ENCODE peak calls at places on chromosome 4, in nine cellular contexts. I is uterus; H is ovary; Y is IMR-90; L is breast epithelium; Q is CD8-positive, alpha-beta T cell; E is MM.1S; J is upper lobe of right lung; G is lung. F is an unnamed sample.

GRCh38 chr4:68368566-68369473 is 18.9 kb upstream of the YTHDC1 start:
- DNase-seq in I (no peak), H (no peak), Y (peak; percentile 69), L (no peak), Q (no peak), E (no peak), J (no peak), G (no peak), F (no peak)

GRCh38 chr4:26073886-26074560 is 160.0 kb downstream of the SMIM20 start:
- DNase-seq in I (no peak), H (no peak), Y (no peak), L (no peak), Q (no peak), E (no peak), J (no peak), G (no peak), F (no peak)

GRCh38 chr4:133565379-133565778 is 416.3 kb downstream of the PCDH10 start:
- DNase-seq in I (no peak), H (no peak), Y (peak; percentile 7), L (no peak), Q (no peak), E (no peak), J (no peak), G (no peak), F (no peak)

GRCh38 chr4:71692963-71693362 is 90.9 kb downstream of the GC start:
- DNase-seq in I (no peak), H (no peak), Y (no peak), L (no peak), Q (no peak), E (no peak), J (no peak), G (no peak), F (no peak)

GRCh38 chr4:88097781-88098180 is 60.7 kb downstream of the ABCG2 start:
- DNase-seq in I (no peak), H (no peak), Y (peak; percentile 26), L (no peak), Q (no peak), E (no peak), J (no peak), G (no peak), F (no peak)

GRCh38 chr4:98261291-98262271 is at the start of gene RAP1GDS1:
- DNase-seq in I (peak; percentile 38), H (peak; percentile 54), Y (peak; percentile 71), L (peak; percentile 51), Q (no peak), E (peak; percentile 31), J (peak; percentile 79), G (peak; percentile 38), F (peak; percentile 55)

GRCh38 chr4:120052840-120053239 is 13.8 kb downstream of the MAD2L1 start:
- DNase-seq in I (peak; percentile 30), H (no peak), Y (peak; percentile 99), L (no peak), Q (no peak), E (no peak), J (no peak), G (peak; percentile 41), F (no peak)

GRCh38 chr4:31674313-31674947 is 954.3 kb downstream of the PCDH7 start:
- DNase-seq in I (no peak), H (no peak), Y (peak; percentile 8), L (no peak), Q (no peak), E (no peak), J (no peak), G (no peak), F (no peak)

GRCh38 chr4:15186149-15186548 is 183.9 kb downstream of the CPEB2 start:
- DNase-seq in I (no peak), H (no peak), Y (peak; percentile 15), L (no peak), Q (no peak), E (no peak), J (no peak), G (peak; percentile 14), F (no peak)

GRCh38 chr4:42768125-42768748 is 111.3 kb upstream of the ATP8A1 start:
- DNase-seq in I (no peak), H (no peak), Y (no peak), L (no peak), Q (no peak), E (no peak), J (no peak), G (no peak), F (no peak)

GRCh38 chr4:121226362-121226761 is 62.2 kb upstream of the TNIP3 start:
- DNase-seq in I (no peak), H (no peak), Y (no peak), L (no peak), Q (no peak), E (no peak), J (no peak), G (no peak), F (no peak)

GRCh38 chr4:147916351-147916750 is 184.5 kb downstream of the ARHGAP10 start:
- DNase-seq in I (no peak), H (no peak), Y (no peak), L (no peak), Q (no peak), E (no peak), J (no peak), G (no peak), F (no peak)

GRCh38 chr4:135256111-135256510 is 1054.5 kb upstream of the PABPC4L start:
- DNase-seq in I (no peak), H (no peak), Y (peak; percentile 40), L (no peak), Q (no peak), E (no peak), J (no peak), G (no peak), F (no peak)

DNA sequence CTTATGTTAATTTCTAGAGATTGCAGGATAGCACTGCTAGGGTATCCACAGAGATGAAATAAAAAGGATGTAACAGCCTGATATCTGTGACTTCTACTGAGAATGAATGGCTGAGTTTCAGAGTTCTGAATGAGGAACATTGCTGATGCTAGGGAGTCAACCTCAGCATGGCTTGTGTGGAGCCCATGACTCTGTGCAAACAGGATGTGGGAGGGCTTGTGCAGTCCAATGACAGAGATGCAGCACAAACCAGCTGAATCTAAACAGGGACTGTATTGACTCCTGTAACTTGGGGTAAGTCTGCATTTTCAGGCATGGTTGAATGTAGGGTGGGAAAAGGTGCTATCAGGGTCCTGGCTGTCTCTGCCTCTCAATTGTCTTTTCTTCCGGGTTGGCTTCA is 5.3 kb upstream of the RASL11B start:
- DNase-seq in I (no peak), H (no peak), Y (no peak), L (no peak), Q (no peak), E (no peak), J (no peak), G (no peak), F (no peak)
- TF ChIP-seq CTCF in I (no peak), H (no peak), Y (no peak), L (no peak), Q (no peak), E (no peak), J (no peak), G (no peak), F (no peak)

GRCh38 chr4:145099653-145100052 is 1.5 kb downstream of the ABCE1 start:
- DNase-seq in I (no peak), H (no peak), Y (peak; percentile 5), L (no peak), Q (no peak), E (peak; percentile 8), J (no peak), G (no peak), F (no peak)
- H3K4me1 ChIP-seq in I (peaks cover 5% of the 10 kb centered on the region), H (peaks cover 7% of the 10 kb centered on the region), Y (no peaks in the 10 kb centered on the region), L (no peaks in the 10 kb centered on the region), Q (peaks cover 41% of the 10 kb centered on the region), E (peaks cover 7% of the 10 kb centered on the region), J (peaks cover 38% of the 10 kb centered on the region), G (peaks cover 23% of the 10 kb centered on the region), F (peaks cover 26% of the 10 kb centered on the region)

GRCh38 chr4:1170156-1170804 is 2.1 kb downstream of the SPON2 start:
- DNase-seq in I (no peak), H (peak; percentile 26), Y (no peak), L (no peak), Q (no peak), E (no peak), J (no peak), G (no peak), F (no peak)
- H3K4me3 ChIP-seq in I (no peak overlapping the region), H (no peak overlapping the region), Y (no peak overlapping the region), L (peak overlapping the region; percentile 57), Q (peak overlapping the region; percentile 45), E (no peak overlapping the region), J (no peak overlapping the region), G (no peak overlapping the region), F (peak overlapping the region; percentile 53)

GRCh38 chr4:154549894-154550790 is at the start of gene PLRG1:
- DNase-seq in I (peak; percentile 97), H (peak; percentile 97), Y (peak; percentile 91), L (peak; percentile 95), Q (peak; percentile 93), E (peak; percentile 96), J (peak; percentile 98), G (peak; percentile 96), F (peak; percentile 95)

GRCh38 chr4:154542264-154542879 is 7.8 kb downstream of the PLRG1 start:
- DNase-seq in I (no peak), H (no peak), Y (no peak), L (no peak), Q (no peak), E (no peak), J (no peak), G (no peak), F (no peak)

GRCh38 chr4:154545689-154546088 is 4.5 kb downstream of the PLRG1 start:
- DNase-seq in I (no peak), H (no peak), Y (no peak), L (no peak), Q (no peak), E (no peak), J (no peak), G (no peak), F (no peak)
- TF ChIP-seq CTCF in I (no peak), H (no peak), Y (no peak), L (no peak), Q (no peak), E (no peak), J (no peak), G (no peak), F (no peak)

DNA sequence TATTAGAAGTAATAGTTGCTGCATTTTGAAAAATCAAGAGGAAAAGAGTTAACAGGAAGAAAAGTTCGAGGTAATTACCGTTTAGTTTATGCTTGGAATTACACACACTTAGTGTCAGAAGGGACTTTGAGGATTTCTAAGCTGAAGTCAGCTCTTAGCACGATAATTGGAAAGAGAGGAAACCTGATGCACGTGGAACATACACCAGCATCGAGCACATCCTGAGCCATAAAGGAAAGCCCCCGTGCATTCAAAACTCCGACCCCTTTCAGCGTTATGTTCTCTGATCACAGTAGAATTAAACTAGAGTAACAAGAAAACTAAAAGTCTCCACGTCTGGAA is 400 bp upstream of the PAQR3 start:
- DNase-seq in I (no peak), H (no peak), Y (peak; percentile 12), L (no peak), Q (no peak), E (no peak), J (no peak), G (no peak), F (no peak)
- H3K4me1 ChIP-seq in I (no peaks in the 10 kb centered on the region), H (no peaks in the 10 kb centered on the region), Y (peaks cover 2% of the 10 kb centered on the region), L (no peaks in the 10 kb centered on the region), Q (peaks cover 26% of the 10 kb centered on the region), E (no peaks in the 10 kb centered on the region), J (peaks cover 14% of the 10 kb centered on the region), G (peaks cover 6% of the 10 kb centered on the region), F (peaks cover 15% of the 10 kb centered on the region)